ENCODE peak calls at places on chromosomes 12 and 14, in five cellular contexts. One of them, this sample, is unnamed.

GRCh38 chr14:37585971-37586759 is 8.9 kb downstream of the FOXA1 start:
- DNase-seq in heart left ventricle: no peak
- DNase-seq in progenitor cell of endocrine pancreas: no peak
- DNase-seq in hepatocyte: no peak
- DNase-seq in thyroid gland: no peak
- DNase-seq in this sample: no peak

GRCh38 chr14:22829661-22830328 is at the start of gene MRPL52:
- DNase-seq in heart left ventricle: peak
- DNase-seq in progenitor cell of endocrine pancreas: peak
- DNase-seq in hepatocyte: peak
- DNase-seq in thyroid gland: peak
- DNase-seq in this sample: peak

GRCh38 chr14:37047226-37047625 is 125.2 kb downstream of the SLC25A21 start:
- DNase-seq in heart left ventricle: no peak
- DNase-seq in progenitor cell of endocrine pancreas: no peak
- DNase-seq in hepatocyte: no peak
- DNase-seq in thyroid gland: no peak
- DNase-seq in this sample: no peak

GRCh38 chr12:32896438-32897275 is at the start of gene PKP2:
- DNase-seq in heart left ventricle: peak
- DNase-seq in progenitor cell of endocrine pancreas: peak
- DNase-seq in hepatocyte: peak
- DNase-seq in thyroid gland: peak
- DNase-seq in this sample: peak

GRCh38 chr12:8493084-8493483 is 20.2 kb upstream of the CLEC4D start:
- DNase-seq in heart left ventricle: no peak
- DNase-seq in progenitor cell of endocrine pancreas: no peak
- DNase-seq in hepatocyte: no peak
- DNase-seq in thyroid gland: no peak
- DNase-seq in this sample: no peak

GRCh38 chr12:132766380-132767085 is 4.9 kb upstream of the ANKLE2 start:
- DNase-seq in heart left ventricle: peak
- DNase-seq in progenitor cell of endocrine pancreas: no peak
- DNase-seq in hepatocyte: no peak
- DNase-seq in thyroid gland: no peak
- DNase-seq in this sample: no peak

GRCh38 chr14:34103176-34103575 is 152.3 kb upstream of the EGLN3 start:
- DNase-seq in heart left ventricle: no peak
- DNase-seq in progenitor cell of endocrine pancreas: no peak
- DNase-seq in hepatocyte: no peak
- DNase-seq in thyroid gland: no peak
- DNase-seq in this sample: no peak

GRCh38 chr14:70514168-70515069 is 20.4 kb downstream of the ADAM20 start:
- DNase-seq in heart left ventricle: no peak
- DNase-seq in progenitor cell of endocrine pancreas: no peak
- DNase-seq in hepatocyte: no peak
- DNase-seq in thyroid gland: no peak
- DNase-seq in this sample: no peak

GRCh38 chr12:100661300-100661951 is 87.9 kb downstream of the GAS2L3 start:
- DNase-seq in heart left ventricle: no peak
- DNase-seq in progenitor cell of endocrine pancreas: no peak
- DNase-seq in hepatocyte: no peak
- DNase-seq in thyroid gland: no peak
- DNase-seq in this sample: no peak

GRCh38 chr12:67649165-67650126 is 901 bp downstream of the DYRK2 start:
- DNase-seq in heart left ventricle: peak
- DNase-seq in progenitor cell of endocrine pancreas: peak
- DNase-seq in hepatocyte: peak
- DNase-seq in thyroid gland: peak
- DNase-seq in this sample: peak

GRCh38 chr12:78864483-78865296 is at the start of gene SYT1:
- DNase-seq in heart left ventricle: peak
- DNase-seq in progenitor cell of endocrine pancreas: peak
- DNase-seq in hepatocyte: peak
- DNase-seq in thyroid gland: peak
- DNase-seq in this sample: peak

GRCh38 chr12:113005759-113006158 is 27.4 kb downstream of the OAS2 start:
- DNase-seq in heart left ventricle: no peak
- DNase-seq in progenitor cell of endocrine pancreas: no peak
- DNase-seq in hepatocyte: no peak
- DNase-seq in thyroid gland: no peak
- DNase-seq in this sample: no peak

GRCh38 chr12:99259040-99259934 is 388.3 kb upstream of the GARIN6 start:
- DNase-seq in heart left ventricle: no peak
- DNase-seq in progenitor cell of endocrine pancreas: no peak
- DNase-seq in hepatocyte: no peak
- DNase-seq in thyroid gland: no peak
- DNase-seq in this sample: peak

GRCh38 chr12:124440031-124440626 is 127.3 kb downstream of the NCOR2 start:
- DNase-seq in heart left ventricle: no peak
- DNase-seq in progenitor cell of endocrine pancreas: no peak
- DNase-seq in hepatocyte: no peak
- DNase-seq in thyroid gland: no peak
- DNase-seq in this sample: no peak

GRCh38 chr12:68932701-68933563 is at the start of gene CPM:
- DNase-seq in heart left ventricle: peak
- DNase-seq in progenitor cell of endocrine pancreas: peak
- DNase-seq in hepatocyte: peak
- DNase-seq in thyroid gland: peak
- DNase-seq in this sample: peak

GRCh38 chr12:42299392-42300308 is 26.2 kb downstream of the ZCRB1 start:
- DNase-seq in heart left ventricle: no peak
- DNase-seq in progenitor cell of endocrine pancreas: no peak
- DNase-seq in hepatocyte: no peak
- DNase-seq in thyroid gland: no peak
- DNase-seq in this sample: no peak

GRCh38 chr12:120388711-120389431 is 19.9 kb upstream of the MSI1 start:
- DNase-seq in heart left ventricle: no peak
- DNase-seq in progenitor cell of endocrine pancreas: no peak
- DNase-seq in hepatocyte: no peak
- DNase-seq in thyroid gland: no peak
- DNase-seq in this sample: peak

GRCh38 chr14:26963696-26964095 is 365.9 kb upstream of the NOVA1 start:
- DNase-seq in heart left ventricle: no peak
- DNase-seq in progenitor cell of endocrine pancreas: no peak
- DNase-seq in hepatocyte: no peak
- DNase-seq in thyroid gland: no peak
- DNase-seq in this sample: no peak

GRCh38 chr14:38749936-38750335 is 353.1 kb downstream of the SEC23A start:
- DNase-seq in heart left ventricle: no peak
- DNase-seq in progenitor cell of endocrine pancreas: no peak
- DNase-seq in hepatocyte: no peak
- DNase-seq in thyroid gland: no peak
- DNase-seq in this sample: no peak

GRCh38 chr14:79825046-79825521 is 386.2 kb downstream of the DIO2 start:
- DNase-seq in heart left ventricle: no peak
- DNase-seq in progenitor cell of endocrine pancreas: no peak
- DNase-seq in hepatocyte: no peak
- DNase-seq in thyroid gland: no peak
- DNase-seq in this sample: no peak

GRCh38 chr12:105960319-105961076 is 178.3 kb downstream of the NUAK1 start:
- DNase-seq in heart left ventricle: no peak
- DNase-seq in progenitor cell of endocrine pancreas: no peak
- DNase-seq in hepatocyte: peak
- DNase-seq in thyroid gland: peak
- DNase-seq in this sample: no peak

GRCh38 chr12:108635201-108635996 is 1.7 kb upstream of the SELPLG start:
- DNase-seq in heart left ventricle: no peak
- DNase-seq in progenitor cell of endocrine pancreas: no peak
- DNase-seq in hepatocyte: no peak
- DNase-seq in thyroid gland: peak
- DNase-seq in this sample: no peak

GRCh38 chr14:75306917-75307699 is 28.5 kb downstream of the FOS start:
- DNase-seq in heart left ventricle: no peak
- DNase-seq in progenitor cell of endocrine pancreas: no peak
- DNase-seq in hepatocyte: peak
- DNase-seq in thyroid gland: no peak
- DNase-seq in this sample: no peak

GRCh38 chr14:85399196-85399595 is 130.7 kb upstream of the FLRT2 start:
- DNase-seq in heart left ventricle: no peak
- DNase-seq in progenitor cell of endocrine pancreas: no peak
- DNase-seq in hepatocyte: peak
- DNase-seq in thyroid gland: no peak
- DNase-seq in this sample: no peak

GRCh38 chr12:76400136-76400535 is 51.9 kb upstream of the BBS10 start:
- DNase-seq in heart left ventricle: no peak
- DNase-seq in progenitor cell of endocrine pancreas: no peak
- DNase-seq in hepatocyte: no peak
- DNase-seq in thyroid gland: no peak
- DNase-seq in this sample: no peak

GRCh38 chr12:29769162-29769820 is 14.5 kb downstream of the TMTC1 start:
- DNase-seq in heart left ventricle: no peak
- DNase-seq in progenitor cell of endocrine pancreas: no peak
- DNase-seq in hepatocyte: no peak
- DNase-seq in thyroid gland: no peak
- DNase-seq in this sample: no peak

GRCh38 chr12:99984271-99985128 is at the start of gene ANKS1B:
- DNase-seq in heart left ventricle: peak
- DNase-seq in progenitor cell of endocrine pancreas: peak
- DNase-seq in hepatocyte: peak
- DNase-seq in thyroid gland: peak
- DNase-seq in this sample: peak

GRCh38 chr14:85535316-85535715 is 5.4 kb downstream of the FLRT2 start:
- DNase-seq in heart left ventricle: no peak
- DNase-seq in progenitor cell of endocrine pancreas: no peak
- DNase-seq in hepatocyte: no peak
- DNase-seq in thyroid gland: no peak
- DNase-seq in this sample: no peak

GRCh38 chr12:113641426-113641825 is 169.8 kb upstream of the LHX5 start:
- DNase-seq in heart left ventricle: no peak
- DNase-seq in progenitor cell of endocrine pancreas: no peak
- DNase-seq in hepatocyte: no peak
- DNase-seq in thyroid gland: no peak
- DNase-seq in this sample: no peak

GRCh38 chr12:53952335-53952694 is 2.4 kb upstream of the HOXC12 start:
- DNase-seq in heart left ventricle: no peak
- DNase-seq in progenitor cell of endocrine pancreas: no peak
- DNase-seq in hepatocyte: no peak
- DNase-seq in thyroid gland: no peak
- DNase-seq in this sample: no peak

GRCh38 chr12:116597886-116598285 is 38.7 kb downstream of the MAP1LC3B2 start:
- DNase-seq in heart left ventricle: no peak
- DNase-seq in progenitor cell of endocrine pancreas: no peak
- DNase-seq in hepatocyte: no peak
- DNase-seq in thyroid gland: no peak
- DNase-seq in this sample: no peak

GRCh38 chr14:104866451-104867370 is 1.6 kb downstream of the CEP170B start:
- DNase-seq in heart left ventricle: peak
- DNase-seq in progenitor cell of endocrine pancreas: no peak
- DNase-seq in hepatocyte: peak
- DNase-seq in thyroid gland: no peak
- DNase-seq in this sample: no peak

DNA sequence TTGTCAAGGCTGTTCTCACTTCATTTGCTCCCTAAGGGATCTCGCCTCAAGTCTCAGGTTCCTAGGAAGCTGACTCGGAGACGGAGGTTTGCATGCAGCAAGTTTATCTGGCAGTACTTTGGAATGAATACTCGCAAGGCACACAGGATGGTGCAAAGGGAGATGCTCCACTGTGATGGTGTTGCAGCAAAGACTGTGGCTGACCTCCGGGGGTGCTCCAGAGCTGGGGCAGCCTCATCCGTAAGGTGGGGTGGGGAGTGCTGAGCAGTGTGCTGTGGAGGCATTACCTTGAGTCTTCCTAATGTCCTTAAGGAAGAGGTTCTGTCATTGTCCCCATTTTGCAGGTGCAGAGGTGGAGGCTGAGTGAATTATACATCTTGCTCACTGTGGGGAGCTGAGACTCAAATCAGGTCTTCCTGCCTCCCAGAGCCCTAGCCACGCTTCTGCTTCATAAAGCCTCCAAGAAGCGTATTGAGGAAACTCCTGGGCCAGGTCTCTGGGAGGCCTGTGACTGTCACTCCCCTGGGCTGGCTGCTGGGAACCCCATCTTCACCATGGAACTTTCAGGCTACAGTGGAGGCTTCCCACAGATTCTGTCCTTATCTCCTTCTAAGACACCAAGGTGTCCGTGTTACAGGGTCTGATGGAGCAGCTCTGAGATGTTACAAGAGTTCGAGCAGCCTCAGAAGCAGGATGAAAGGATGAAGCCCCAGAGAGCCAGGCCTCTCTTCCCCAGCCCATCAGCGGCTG is 39.5 kb downstream of the GALNT16 start:
- DNase-seq in heart left ventricle: no peak
- DNase-seq in progenitor cell of endocrine pancreas: no peak
- DNase-seq in hepatocyte: no peak
- DNase-seq in thyroid gland: no peak
- DNase-seq in this sample: no peak
- TF ChIP-seq CTCF in heart left ventricle: peak
- TF ChIP-seq CTCF in progenitor cell of endocrine pancreas: no peak
- TF ChIP-seq CTCF in hepatocyte: no peak
- TF ChIP-seq CTCF in thyroid gland: no peak
- TF ChIP-seq CTCF in this sample: no peak

GRCh38 chr12:46185686-46186085 is 83.2 kb downstream of the SLC38A1 start:
- DNase-seq in heart left ventricle: no peak
- DNase-seq in progenitor cell of endocrine pancreas: no peak
- DNase-seq in hepatocyte: no peak
- DNase-seq in thyroid gland: no peak
- DNase-seq in this sample: no peak
- TF ChIP-seq CTCF in heart left ventricle: no peak
- TF ChIP-seq CTCF in progenitor cell of endocrine pancreas: no peak
- TF ChIP-seq CTCF in hepatocyte: no peak
- TF ChIP-seq CTCF in thyroid gland: no peak
- TF ChIP-seq CTCF in this sample: no peak

DNA sequence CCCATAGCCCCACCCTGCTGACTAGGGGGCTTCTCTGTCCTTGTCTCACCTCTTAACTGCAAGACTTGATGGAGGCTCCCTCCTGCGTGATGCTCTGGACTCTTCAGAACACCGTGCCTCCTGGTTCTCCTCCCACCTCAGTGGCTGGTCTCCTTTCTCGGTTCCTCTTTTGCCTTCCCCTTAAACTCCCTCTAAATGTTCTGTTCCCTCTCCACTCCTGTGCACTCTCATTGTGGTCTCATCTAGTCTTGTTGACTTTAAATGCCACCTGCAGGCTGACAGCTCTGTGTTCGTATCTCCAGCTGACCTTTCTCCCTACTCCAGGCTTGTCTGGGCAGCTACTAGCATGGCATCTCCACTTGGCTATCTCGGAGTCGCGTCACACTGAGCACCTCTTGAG is 28.3 kb downstream of the DYNC1H1 start:
- DNase-seq in heart left ventricle: no peak
- DNase-seq in progenitor cell of endocrine pancreas: no peak
- DNase-seq in hepatocyte: no peak
- DNase-seq in thyroid gland: no peak
- DNase-seq in this sample: no peak
- TF ChIP-seq CTCF in heart left ventricle: no peak
- TF ChIP-seq CTCF in progenitor cell of endocrine pancreas: no peak
- TF ChIP-seq CTCF in hepatocyte: no peak
- TF ChIP-seq CTCF in thyroid gland: no peak
- TF ChIP-seq CTCF in this sample: no peak

DNA sequence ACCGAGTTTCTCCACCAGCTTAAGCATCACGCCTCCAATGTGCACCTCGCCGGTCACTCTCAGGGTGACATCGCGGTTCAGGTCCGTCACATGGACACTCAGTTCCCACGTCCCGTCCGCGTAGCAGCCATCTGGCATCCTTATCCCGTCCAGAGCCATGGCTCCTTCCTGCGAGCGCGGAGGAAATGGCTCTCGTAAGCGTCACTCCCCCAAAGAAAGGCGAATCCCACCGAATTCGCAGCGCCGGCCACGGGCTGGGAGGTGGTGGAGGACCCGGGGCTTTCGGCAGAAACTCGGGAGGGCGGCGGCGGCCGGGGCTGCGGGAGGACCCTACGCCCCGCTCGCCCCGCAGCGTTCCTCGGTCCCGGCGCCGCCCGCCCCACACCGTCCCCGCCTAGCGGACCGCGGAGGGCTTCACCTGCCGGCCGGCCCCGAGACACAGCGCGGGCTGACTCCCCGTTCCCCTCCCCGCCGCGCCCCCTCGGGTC is 396 bp downstream of the FERMT2 start:
- DNase-seq in heart left ventricle: peak
- DNase-seq in progenitor cell of endocrine pancreas: peak
- DNase-seq in hepatocyte: peak
- DNase-seq in thyroid gland: peak
- DNase-seq in this sample: peak
- TF ChIP-seq CTCF in heart left ventricle: no peak
- TF ChIP-seq CTCF in progenitor cell of endocrine pancreas: peak
- TF ChIP-seq CTCF in hepatocyte: no peak
- TF ChIP-seq CTCF in thyroid gland: peak
- TF ChIP-seq CTCF in this sample: peak

This sample was measured in neural crest cell.